ENCODE peak calls at places on chromosomes 1 and 21, in six cellular contexts. L is fibroblast of lung, M is astrocyte, N is HCT116, Q is GM23248, W is mammary epithelial cell. C is an unnamed sample.

GRCh38 chr1:181518152-181518551 is 34.8 kb downstream of the CACNA1E start:
- DNase-seq in M (no peak), Q (no peak), W (no peak), L (no peak), N (no peak), C (no peak)

GRCh38 chr1:20588634-20589225 is at the start of gene CDA:
- DNase-seq in N (peak; percentile 81), L (no peak), M (no peak), Q (peak; percentile 29), W (peak; percentile 92), C (no peak)

GRCh38 chr1:201171063-201172036 is 17.1 kb upstream of the TMEM9 start:
- DNase-seq in W (no peak), L (peak; percentile 36), N (peak; percentile 46), Q (peak; percentile 80), M (no peak), C (no peak)

GRCh38 chr21:16563795-16564194 is 834.0 kb downstream of the USP25 start:
- DNase-seq in N (no peak), M (peak; percentile 68), W (peak; percentile 12), L (no peak), Q (peak; percentile 12), C (no peak)

GRCh38 chr1:211518330-211519289 is 26.6 kb upstream of the RD3 start:
- DNase-seq in W (no peak), L (no peak), Q (peak; percentile 31), N (no peak), M (no peak), C (no peak)

GRCh38 chr1:41806472-41807155 is 112.1 kb downstream of the HIVEP3 start:
- DNase-seq in W (no peak), N (no peak), M (no peak), L (no peak), Q (no peak), C (no peak)

GRCh38 chr1:237613984-237614383 is 276.7 kb downstream of the ZP4 start:
- DNase-seq in L (no peak), N (no peak), Q (no peak), W (no peak), M (no peak), C (no peak)

GRCh38 chr21:28762357-28762735 is 230.3 kb downstream of the LTN1 start:
- DNase-seq in L (no peak), M (no peak), W (no peak), Q (no peak), N (no peak), C (no peak)

GRCh38 chr1:208252126-208252853 is 8.1 kb upstream of the PLXNA2 start:
- DNase-seq in Q (peak; percentile 17), N (no peak), W (no peak), L (peak; percentile 37), M (no peak), C (no peak)

GRCh38 chr1:15931884-15932283 is 44.0 kb downstream of the ZBTB17 start:
- DNase-seq in N (no peak), W (no peak), Q (no peak), L (no peak), M (no peak), C (no peak)

GRCh38 chr1:86765674-86766073 is 61.3 kb downstream of the SH3GLB1 start:
- DNase-seq in N (no peak), W (no peak), M (no peak), L (no peak), Q (no peak), C (no peak)

GRCh38 chr1:21815724-21816311 is 3.8 kb downstream of the LDLRAD2 start:
- DNase-seq in L (no peak), W (no peak), M (no peak), Q (peak; percentile 40), N (no peak), C (no peak)
- H3K27ac ChIP-seq in L (no peak overlapping the region), W (no peak overlapping the region), M (no peak overlapping the region), Q (no peak overlapping the region), N (no peak overlapping the region), C (no peak overlapping the region)

GRCh38 chr1:156858959-156859522 is at the start of gene INSRR:
- DNase-seq in Q (peak; percentile 32), M (no peak), N (no peak), W (no peak), L (no peak), C (no peak)

GRCh38 chr1:156857532-156857931 is 1.4 kb downstream of the INSRR start:
- DNase-seq in M (no peak), W (no peak), Q (no peak), N (no peak), L (no peak), C (no peak)

GRCh38 chr1:156859523-156860112 is 701 bp upstream of the INSRR start:
- DNase-seq in L (peak; percentile 10), W (peak; percentile 27), M (peak; percentile 12), Q (peak; percentile 55), N (no peak), C (no peak)

GRCh38 chr1:156860113-156860638 is 489 bp upstream of the NTRK1 start:
- DNase-seq in M (peak; percentile 25), N (peak; percentile 28), Q (peak; percentile 77), L (peak; percentile 39), W (peak; percentile 49), C (no peak)

GRCh38 chr1:156858555-156858956 is 361 bp downstream of the INSRR start:
- DNase-seq in W (no peak), M (no peak), L (no peak), N (no peak), Q (no peak), C (no peak)
- TF ChIP-seq EZH2 in W (peak; percentile 81), M (no peak), L (peak; percentile 56), N (no peak), Q (no peak), C (no peak)

GRCh38 chr1:31668303-31668883 is 23.7 kb upstream of the PEF1 start:
- DNase-seq in N (no peak), L (no peak), M (no peak), Q (no peak), W (no peak), C (no peak)
- H3K9ac ChIP-seq in N (no peak overlapping the region), L (no peak overlapping the region), M (no peak overlapping the region), Q (no peak overlapping the region), W (no peak overlapping the region), C (no peak overlapping the region)

GRCh38 chr21:36337099-36337509 is 17.1 kb downstream of the MORC3 start:
- DNase-seq in L (peak; percentile 68), N (no peak), M (peak; percentile 52), Q (peak; percentile 85), W (peak; percentile 85), C (no peak)
- H3K27ac ChIP-seq in L (peak overlapping the region; percentile 40), N (no peak overlapping the region), M (peak overlapping the region; percentile 43), Q (peak overlapping the region; percentile 84), W (peak overlapping the region; percentile 99), C (no peak overlapping the region)

GRCh38 chr21:44931137-44931500 is 8.7 kb upstream of the SLX9 start:
- DNase-seq in Q (peak; percentile 75), M (no peak), L (peak; percentile 45), N (no peak), W (no peak), C (peak; percentile 94)

GRCh38 chr21:44933199-44933937 is 6.5 kb upstream of the SLX9 start:
- DNase-seq in L (no peak), M (no peak), Q (no peak), W (no peak), N (no peak), C (no peak)

GRCh38 chr21:44932366-44933181 is 7.3 kb upstream of the SLX9 start:
- DNase-seq in M (no peak), L (no peak), W (no peak), Q (peak; percentile 72), N (no peak), C (no peak)

GRCh38 chr21:44930543-44930981 is 9.3 kb upstream of the SLX9 start:
- DNase-seq in Q (peak; percentile 65), W (no peak), N (no peak), L (no peak), M (no peak), C (no peak)

GRCh38 chr21:44931501-44932365 is 8.1 kb upstream of the SLX9 start:
- DNase-seq in L (no peak), Q (peak; percentile 25), M (no peak), W (no peak), N (no peak), C (no peak)
- TF ChIP-seq EZH2 in L (peak; percentile 100), Q (no peak), M (peak; percentile 87), W (no peak), N (no peak), C (no peak)